ENCODE peak calls at places on chromosomes 7 and 10, in eight cellular contexts. I is NCI-H2081; K is GM10248; F is effector memory CD4-positive, alpha-beta T cell; W is upper lobe of left lung; P is stimulated activated CD4-positive, alpha-beta T cell treated with anti-CD3 and anti-CD28 coated beads, Interleukin-2, amount 100 ng/mL, for 24 hours; E is NCI-H524 treated with DMSO at 0.1 percent for 48 hours; Q is ascending aorta. Z is an unnamed sample.

GRCh38 chr10:66180651-66181318 is 745.1 kb upstream of the LRRTM3 start:
- DNase-seq in F (no peak), P (no peak), Q (no peak), W (no peak), I (peak; percentile 52), E (no peak), K (peak; percentile 47), Z (peak; percentile 21)

GRCh38 chr10:105974803-105975456 is 1189.6 kb downstream of the SORCS1 start:
- DNase-seq in E (no peak), F (no peak), K (no peak), P (no peak), I (no peak), W (no peak), Q (no peak), Z (no peak)

GRCh38 chr7:7808156-7808555 is 89.7 kb upstream of the RPA3 start:
- DNase-seq in K (no peak), P (no peak), W (no peak), I (no peak), F (no peak), Q (no peak), E (peak; percentile 38), Z (no peak)

GRCh38 chr10:47095211-47095610 is 184.0 kb downstream of the PTPN20 start:
- DNase-seq in K (no peak), F (no peak), P (no peak), E (no peak), Q (peak; percentile 49), I (no peak), W (peak; percentile 41), Z (no peak)

GRCh38 chr7:560966-561630 is 41.5 kb upstream of the PDGFA start:
- DNase-seq in P (no peak), E (no peak), W (no peak), I (no peak), K (no peak), F (no peak), Q (no peak), Z (no peak)

GRCh38 chr7:20030915-20031362 is 186.2 kb downstream of the MACC1 start:
- DNase-seq in Q (no peak), E (no peak), P (no peak), F (no peak), I (no peak), K (no peak), W (no peak), Z (no peak)

GRCh38 chr7:132140341-132140740 is 435.9 kb downstream of the PLXNA4 start:
- DNase-seq in I (no peak), K (no peak), P (no peak), F (no peak), E (no peak), Q (no peak), W (no peak), Z (no peak)

GRCh38 chr7:133936074-133936473 is 191.1 kb upstream of the LRGUK start:
- DNase-seq in P (no peak), Q (no peak), I (no peak), K (no peak), F (no peak), E (no peak), W (no peak), Z (no peak)

GRCh38 chr7:112946350-112946749 is 140.3 kb downstream of the GPR85 start:
- DNase-seq in Q (no peak), E (no peak), F (no peak), P (no peak), I (no peak), W (no peak), K (no peak), Z (no peak)

GRCh38 chr7:18753972-18754610 is 258.5 kb downstream of the HDAC9 start:
- DNase-seq in Q (no peak), F (no peak), I (no peak), W (no peak), P (no peak), E (no peak), K (no peak), Z (no peak)

GRCh38 chr7:152103066-152103465 is 77.6 kb downstream of the GALNT11 start:
- DNase-seq in W (no peak), F (no peak), P (no peak), Q (no peak), I (no peak), K (no peak), E (no peak), Z (no peak)

Z was measured in germinal center.